ENCODE peak calls at places on chromosomes 1 and 21, in five cellular contexts. S is DND-41; C is bronchial epithelial cell; H is stimulated activated naive B cell treated with anti-CD40 and anti-IgM and Interleukin-4, amounts not matched to agents 10 μg/mL and 1 μg/mL and 100 μg/mL, for 72 hours; T is activated gamma-delta T cell. I is an unnamed sample.
A peak's percentile ranks its signal among the peaks of the same experiment; 100 is the strongest.

GRCh38 chr1:65148548-65149390 is 766 bp downstream of the AK4 start:
- DNase-seq in H (peak; percentile 21), T (no peak), C (peak; percentile 30), S (no peak), I (peak; percentile 63)

GRCh38 chr21:42518216-42518615 is 4.6 kb downstream of the SLC37A1 start:
- DNase-seq in C (no peak), T (no peak), H (no peak), S (no peak), I (peak; percentile 58)

GRCh38 chr1:18943914-18944572 is 12.4 kb downstream of the IFFO2 start:
- DNase-seq in S (no peak), T (no peak), H (no peak), C (no peak), I (no peak)

GRCh38 chr1:156001682-156002171 is 19.0 kb downstream of the SSR2 start:
- DNase-seq in S (no peak), H (no peak), C (no peak), T (no peak), I (no peak)

GRCh38 chr1:54885237-54885679 is 1.7 kb downstream of the DHCR24 start:
- DNase-seq in S (no peak), C (peak; percentile 52), H (no peak), T (no peak), I (no peak)

GRCh38 chr1:235649722-235650163 is at the start of gene GNG4:
- DNase-seq in T (peak; percentile 31), C (no peak), S (no peak), H (no peak), I (no peak)

GRCh38 chr1:226526801-226527595 is 21.6 kb upstream of the STUM start:
- DNase-seq in H (no peak), T (no peak), C (peak; percentile 49), S (no peak), I (no peak)

GRCh38 chr1:156471496-156472490 is 28.8 kb downstream of the MEF2D start:
- DNase-seq in S (no peak), T (no peak), H (no peak), C (no peak), I (no peak)

GRCh38 chr1:24640288-24640687 is 2.8 kb upstream of the SRRM1 start:
- DNase-seq in T (no peak), S (no peak), C (no peak), H (no peak), I (no peak)

GRCh38 chr1:107934573-107934972 is 30.4 kb downstream of the VAV3 start:
- DNase-seq in T (no peak), C (no peak), S (no peak), H (no peak), I (no peak)

GRCh38 chr1:9320520-9321479 is 28.1 kb downstream of the SPSB1 start:
- DNase-seq in S (no peak), C (no peak), H (no peak), T (no peak), I (no peak)

GRCh38 chr1:2558420-2558819 is 2.2 kb downstream of the TNFRSF14 start:
- DNase-seq in T (no peak), H (no peak), S (no peak), C (no peak), I (no peak)

GRCh38 chr1:24805534-24806301 is 60.5 kb downstream of the CLIC4 start:
- DNase-seq in T (no peak), H (no peak), S (no peak), C (peak; percentile 85), I (peak; percentile 74)

GRCh38 chr1:204837440-204838084 is 33.1 kb upstream of the NFASC start:
- DNase-seq in C (peak; percentile 36), H (no peak), T (no peak), S (peak; percentile 59), I (peak; percentile 38)

GRCh38 chr21:45859041-45859761 is 122.4 kb upstream of the COL6A1 start:
- DNase-seq in S (no peak), C (no peak), T (no peak), H (no peak), I (no peak)

GRCh38 chr1:19879227-19879626 is 3.0 kb upstream of the OTUD3 start:
- DNase-seq in S (no peak), H (no peak), T (no peak), C (no peak), I (no peak)

GRCh38 chr21:37631319-37632117 is 264.9 kb downstream of the DYRK1A start:
- DNase-seq in T (no peak), C (peak; percentile 93), S (no peak), H (no peak), I (peak; percentile 98)

GRCh38 chr1:27491748-27492700 is 2.1 kb upstream of the WASF2 start:
- DNase-seq in S (no peak), H (peak; percentile 33), C (no peak), T (no peak), I (no peak)

GRCh38 chr1:237041795-237042466 is at the start of gene RYR2:
- DNase-seq in H (no peak), S (no peak), C (no peak), T (no peak), I (no peak)

GRCh38 chr1:10207810-10208209 is 2.6 kb upstream of the KIF1B start:
- DNase-seq in H (no peak), T (no peak), C (no peak), S (no peak), I (no peak)

GRCh38 chr1:62870148-62870547 is 86.2 kb downstream of the ATG4C start:
- DNase-seq in H (no peak), C (no peak), S (no peak), T (no peak), I (no peak)

GRCh38 chr1:198367296-198367695 is 173.2 kb downstream of the ATP6V1G3 start:
- DNase-seq in H (no peak), S (no peak), C (no peak), T (no peak), I (no peak)

GRCh38 chr1:167620002-167620401 is 10.0 kb upstream of the RCSD1 start:
- DNase-seq in T (no peak), C (no peak), S (no peak), H (no peak), I (no peak)

GRCh38 chr1:84488107-84488506 is 9.0 kb downstream of the RPF1 start:
- DNase-seq in C (no peak), H (no peak), S (no peak), T (no peak), I (no peak)

GRCh38 chr1:167420510-167420909 is 97.8 kb downstream of the CD247 start:
- DNase-seq in S (no peak), C (peak; percentile 22), H (no peak), T (no peak), I (no peak)

GRCh38 chr1:14552246-14552970 is 46.1 kb upstream of the KAZN start:
- DNase-seq in C (no peak), T (no peak), H (no peak), S (no peak), I (no peak)

GRCh38 chr1:20666804-20667203 is 5.6 kb upstream of the DDOST start:
- DNase-seq in C (peak; percentile 37), T (no peak), S (peak; percentile 34), H (no peak), I (peak; percentile 16)

GRCh38 chr1:92481598-92482403 is 4.9 kb downstream of the GFI1 start:
- DNase-seq in H (no peak), C (no peak), S (peak; percentile 43), T (no peak), I (peak; percentile 6)

GRCh38 chr1:232385221-232385620 is 244.7 kb downstream of the SIPA1L2 start:
- DNase-seq in S (no peak), C (peak; percentile 30), H (no peak), T (no peak), I (peak; percentile 62)

GRCh38 chr1:43450251-43451070 is 3.3 kb downstream of the HYI start:
- DNase-seq in S (no peak), C (no peak), T (no peak), H (no peak), I (no peak)

GRCh38 chr1:207752456-207753132 is 740 bp downstream of the CD46 start:
- DNase-seq in S (peak; percentile 31), C (peak; percentile 54), T (no peak), H (peak; percentile 30), I (peak; percentile 62)

GRCh38 chr1:62508187-62508758 is 71.4 kb downstream of the USP1 start:
- DNase-seq in T (no peak), H (no peak), C (peak; percentile 50), S (peak; percentile 21), I (peak; percentile 11)

GRCh38 chr21:31444061-31444460 is 100.0 kb upstream of the TIAM1 start:
- DNase-seq in S (no peak), C (no peak), T (no peak), H (no peak), I (no peak)

GRCh38 chr1:174534789-174535188 is 87.0 kb downstream of the GPR52 start:
- DNase-seq in T (no peak), C (peak; percentile 69), H (no peak), S (no peak), I (peak; percentile 66)

GRCh38 chr1:166145496-166145895 is 21.3 kb downstream of the FAM78B start:
- DNase-seq in H (no peak), C (peak; percentile 36), T (no peak), S (no peak), I (peak; percentile 8)

GRCh38 chr1:54137532-54138061 is 15.2 kb downstream of the CDCP2 start:
- DNase-seq in H (no peak), T (no peak), S (no peak), C (no peak), I (no peak)

GRCh38 chr1:3904843-3905185 is 4.7 kb upstream of the C1orf174 start:
- DNase-seq in T (no peak), H (no peak), C (no peak), S (no peak), I (no peak)

GRCh38 chr21:18725653-18726052 is 322.1 kb upstream of the TMPRSS15 start:
- DNase-seq in T (no peak), H (no peak), C (no peak), S (no peak), I (no peak)

GRCh38 chr1:154567386-154568164 is at the start of gene CHRNB2:
- DNase-seq in S (peak; percentile 80), T (peak; percentile 51), H (peak; percentile 36), C (peak; percentile 15), I (peak; percentile 56)

GRCh38 chr1:9653195-9653782 is 1.8 kb downstream of the PIK3CD start:
- DNase-seq in S (no peak), T (no peak), H (peak; percentile 48), C (no peak), I (no peak)